ENCODE peak calls at places on chromosomes 11 and 22, in seven cellular contexts. N is IMR-90; F is activated CD4-positive, alpha-beta T cell treated with anti-CD3 and anti-CD28 coated beads, Interleukin-2, amount 10 ng/mL, durations not matched to agents 7 days and 5 days; X is activated CD4-positive, alpha-beta memory T cell treated with anti-CD3 and anti-CD28 coated beads for 36 hours; M is SK-N-SH; Z is anterior cingulate cortex; T is C1 segment of cervical spinal cord. Q is an unnamed sample.

GRCh38 chr11:23865341-23865975 is 631.4 kb upstream of the LUZP2 start:
- DNase-seq in N (peak), F (no peak), X (no peak), M (no peak), Z (no peak), T (no peak), Q (no peak)

GRCh38 chr22:42202669-42203068 is 67.8 kb downstream of the TCF20 start:
- DNase-seq in N (peak), F (peak), X (peak), M (no peak), Z (no peak), T (no peak), Q (no peak)

GRCh38 chr22:37232140-37232998 is 11.7 kb downstream of the RAC2 start:
- DNase-seq in N (no peak), F (peak), X (no peak), M (no peak), Z (no peak), T (no peak), Q (no peak)

GRCh38 chr22:46376096-46376495 is 40.6 kb downstream of the TRMU start:
- DNase-seq in N (no peak), F (no peak), X (no peak), M (no peak), Z (no peak), T (no peak), Q (no peak)

GRCh38 chr11:70483077-70483861 is 84.9 kb downstream of the CTTN start:
- DNase-seq in N (peak), F (no peak), X (no peak), M (no peak), Z (no peak), T (peak), Q (no peak)

GRCh38 chr22:48505891-48506290 is 1321.8 kb downstream of the BRD1 start:
- DNase-seq in N (no peak), F (no peak), X (no peak), M (no peak), Z (no peak), T (no peak), Q (no peak)

GRCh38 chr11:36509265-36509664 is 807 bp downstream of the TRAF6 start:
- DNase-seq in N (peak), F (peak), X (peak), M (peak), Z (no peak), T (peak), Q (no peak)

GRCh38 chr11:61384271-61385242 is 7.8 kb upstream of the TMEM216 start:
- DNase-seq in N (peak), F (no peak), X (no peak), M (no peak), Z (no peak), T (no peak), Q (no peak)

GRCh38 chr22:39718921-39719320 is 148.4 kb downstream of the CACNA1I start:
- DNase-seq in N (no peak), F (no peak), X (no peak), M (no peak), Z (no peak), T (no peak), Q (no peak)

GRCh38 chr11:117239295-117239694 is 6.8 kb downstream of the RNF214 start:
- DNase-seq in N (peak), F (no peak), X (no peak), M (no peak), Z (no peak), T (no peak), Q (no peak)

GRCh38 chr11:24760681-24761080 is 263.8 kb downstream of the LUZP2 start:
- DNase-seq in N (peak), F (no peak), X (no peak), M (no peak), Z (no peak), T (no peak), Q (no peak)

GRCh38 chr11:83574516-83574915 is 288.3 kb upstream of the CCDC90B start:
- DNase-seq in N (peak), F (no peak), X (no peak), M (no peak), Z (no peak), T (no peak), Q (no peak)

GRCh38 chr11:22703561-22703960 is 37.1 kb downstream of the GAS2 start:
- DNase-seq in N (peak), F (no peak), X (no peak), M (no peak), Z (no peak), T (no peak), Q (no peak)

GRCh38 chr11:121455115-121455514 is 2.3 kb upstream of the SORL1-AS1 start:
- DNase-seq in N (no peak), F (no peak), X (no peak), M (no peak), Z (no peak), T (no peak), Q (no peak)

GRCh38 chr11:121479839-121480238 is 27.1 kb upstream of the SORL1-AS1 start:
- DNase-seq in N (no peak), F (no peak), X (no peak), M (no peak), Z (no peak), T (no peak), Q (no peak)

GRCh38 chr22:41001722-41002122 is 50.5 kb downstream of the RBX1 start:
- DNase-seq in N (peak), F (no peak), X (no peak), M (no peak), Z (no peak), T (no peak), Q (peak)

GRCh38 chr11:92308366-92308765 is 83.7 kb downstream of the FAT3 start:
- DNase-seq in N (no peak), F (no peak), X (no peak), M (no peak), Z (no peak), T (no peak), Q (no peak)

GRCh38 chr11:86672007-86672621 is at the start of gene ME3:
- DNase-seq in N (peak), F (peak), X (peak), M (peak), Z (peak), T (peak), Q (peak)

GRCh38 chr11:134609361-134610115 is 197.5 kb upstream of the B3GAT1 start:
- DNase-seq in N (no peak), F (peak), X (no peak), M (no peak), Z (no peak), T (no peak), Q (no peak)

GRCh38 chr11:31870609-31871309 is 59.6 kb upstream of the PAX6 start:
- DNase-seq in N (peak), F (peak), X (peak), M (peak), Z (no peak), T (peak), Q (peak)

GRCh38 chr11:44797886-44798683 is 71.3 kb downstream of the TSPAN18 start:
- DNase-seq in N (peak), F (no peak), X (no peak), M (no peak), Z (no peak), T (no peak), Q (no peak)

GRCh38 chr11:6411594-6412031 is 7.3 kb downstream of the APBB1 start:
- DNase-seq in N (no peak), F (no peak), X (no peak), M (no peak), Z (peak), T (peak), Q (no peak)

GRCh38 chr11:79336740-79337517 is 103.9 kb downstream of the TENM4 start:
- DNase-seq in N (peak), F (no peak), X (no peak), M (no peak), Z (no peak), T (no peak), Q (no peak)

GRCh38 chr22:42236848-42237247 is 33.6 kb downstream of the TCF20 start:
- DNase-seq in N (no peak), F (no peak), X (no peak), M (no peak), Z (no peak), T (no peak), Q (no peak)

GRCh38 chr22:23384451-23384850 is 195.6 kb downstream of the IGLL1 start:
- DNase-seq in N (no peak), F (no peak), X (no peak), M (no peak), Z (no peak), T (no peak), Q (no peak)

GRCh38 chr22:37520754-37521153 is 1.5 kb upstream of the CARD10 start:
- DNase-seq in N (no peak), F (no peak), X (no peak), M (no peak), Z (no peak), T (no peak), Q (no peak)

GRCh38 chr11:15688351-15688792 is 573.6 kb downstream of the INSC start:
- DNase-seq in N (peak), F (no peak), X (no peak), M (no peak), Z (no peak), T (no peak), Q (no peak)

GRCh38 chr11:82796970-82797594 is 63.4 kb upstream of the FAM181B start:
- DNase-seq in N (no peak), F (no peak), X (no peak), M (no peak), Z (no peak), T (peak), Q (no peak)

GRCh38 chr11:26847977-26848376 is 126.1 kb upstream of the SLC5A12 start:
- DNase-seq in N (no peak), F (no peak), X (no peak), M (no peak), Z (no peak), T (no peak), Q (no peak)

GRCh38 chr11:7858001-7858400 is 61.3 kb upstream of the OR5P2 start:
- DNase-seq in N (no peak), F (no peak), X (no peak), M (no peak), Z (no peak), T (no peak), Q (no peak)

GRCh38 chr11:60130496-60130895 is 42.0 kb downstream of the MS4A2 start:
- DNase-seq in N (no peak), F (peak), X (no peak), M (peak), Z (no peak), T (no peak), Q (no peak)

GRCh38 chr22:36756746-36757607 is 18.9 kb downstream of the IFT27 start:
- DNase-seq in N (no peak), F (no peak), X (no peak), M (no peak), Z (no peak), T (no peak), Q (no peak)

GRCh38 chr11:23897453-23898289 is 599.2 kb upstream of the LUZP2 start:
- DNase-seq in N (peak), F (no peak), X (no peak), M (peak), Z (no peak), T (no peak), Q (no peak)

GRCh38 chr11:82355313-82355823 is 378.3 kb downstream of the FAM181B start:
- DNase-seq in N (no peak), F (no peak), X (no peak), M (no peak), Z (no peak), T (no peak), Q (no peak)

GRCh38 chr11:56783448-56784041 is 35.0 kb upstream of the OR9G4 start:
- DNase-seq in N (peak), F (peak), X (no peak), M (peak), Z (no peak), T (no peak), Q (no peak)

GRCh38 chr11:3605721-3606324 is 36.0 kb downstream of the ART5 start:
- DNase-seq in N (no peak), F (no peak), X (no peak), M (peak), Z (no peak), T (no peak), Q (no peak)

GRCh38 chr22:43298062-43298801 is 44.9 kb downstream of the SCUBE1 start:
- DNase-seq in N (no peak), F (no peak), X (no peak), M (peak), Z (no peak), T (no peak), Q (no peak)

GRCh38 chr11:10076458-10077141 is 217.4 kb downstream of the SBF2 start:
- DNase-seq in N (peak), F (peak), X (peak), M (no peak), Z (no peak), T (no peak), Q (no peak)

Q was measured in progenitor cell of endocrine pancreas.